ENCODE peak calls at places on chromosomes 2 and 18, in five cellular contexts. One of them, this sample, is unnamed.

GRCh38 chr2:241945311-241945710 is 75.8 kb downstream of the RTP5 start:
- DNase-seq in endothelial cell: no peak
- DNase-seq in spleen: no peak
- DNase-seq in stimulated activated CD8-positive, alpha-beta memory T cell treated with anti-CD3 and anti-CD28 coated beads, Interleukin-2, amount 100 ng/mL, for 48 hours: no peak
- DNase-seq in GM04504: no peak
- DNase-seq in this sample: peak

GRCh38 chr2:191582355-191582754 is 95.6 kb upstream of the NABP1 start:
- DNase-seq in endothelial cell: no peak
- DNase-seq in spleen: no peak
- DNase-seq in stimulated activated CD8-positive, alpha-beta memory T cell treated with anti-CD3 and anti-CD28 coated beads, Interleukin-2, amount 100 ng/mL, for 48 hours: no peak
- DNase-seq in GM04504: peak
- DNase-seq in this sample: no peak

GRCh38 chr18:32468147-32468845 is 2.4 kb downstream of the GAREM1 start:
- DNase-seq in endothelial cell: no peak
- DNase-seq in spleen: no peak
- DNase-seq in stimulated activated CD8-positive, alpha-beta memory T cell treated with anti-CD3 and anti-CD28 coated beads, Interleukin-2, amount 100 ng/mL, for 48 hours: no peak
- DNase-seq in GM04504: no peak
- DNase-seq in this sample: no peak

GRCh38 chr2:38315707-38316333 is 61.3 kb downstream of the ATL2 start:
- DNase-seq in endothelial cell: peak
- DNase-seq in spleen: no peak
- DNase-seq in stimulated activated CD8-positive, alpha-beta memory T cell treated with anti-CD3 and anti-CD28 coated beads, Interleukin-2, amount 100 ng/mL, for 48 hours: no peak
- DNase-seq in GM04504: peak
- DNase-seq in this sample: no peak

GRCh38 chr2:97011977-97012569 is 25.7 kb upstream of the FAM178B start:
- DNase-seq in endothelial cell: peak
- DNase-seq in spleen: no peak
- DNase-seq in stimulated activated CD8-positive, alpha-beta memory T cell treated with anti-CD3 and anti-CD28 coated beads, Interleukin-2, amount 100 ng/mL, for 48 hours: no peak
- DNase-seq in GM04504: peak
- DNase-seq in this sample: no peak

GRCh38 chr2:189631849-189632248 is 29.4 kb upstream of the ASNSD1 start:
- DNase-seq in endothelial cell: no peak
- DNase-seq in spleen: no peak
- DNase-seq in stimulated activated CD8-positive, alpha-beta memory T cell treated with anti-CD3 and anti-CD28 coated beads, Interleukin-2, amount 100 ng/mL, for 48 hours: no peak
- DNase-seq in GM04504: no peak
- DNase-seq in this sample: no peak

GRCh38 chr2:215358312-215358845 is 46.5 kb downstream of the ATIC start:
- DNase-seq in endothelial cell: no peak
- DNase-seq in spleen: no peak
- DNase-seq in stimulated activated CD8-positive, alpha-beta memory T cell treated with anti-CD3 and anti-CD28 coated beads, Interleukin-2, amount 100 ng/mL, for 48 hours: no peak
- DNase-seq in GM04504: no peak
- DNase-seq in this sample: no peak

GRCh38 chr2:33354981-33355380 is 121.5 kb upstream of the RASGRP3 start:
- DNase-seq in endothelial cell: no peak
- DNase-seq in spleen: no peak
- DNase-seq in stimulated activated CD8-positive, alpha-beta memory T cell treated with anti-CD3 and anti-CD28 coated beads, Interleukin-2, amount 100 ng/mL, for 48 hours: no peak
- DNase-seq in GM04504: peak
- DNase-seq in this sample: no peak

GRCh38 chr2:84713441-84713840 is 167.4 kb downstream of the TRABD2A start:
- DNase-seq in endothelial cell: no peak
- DNase-seq in spleen: no peak
- DNase-seq in stimulated activated CD8-positive, alpha-beta memory T cell treated with anti-CD3 and anti-CD28 coated beads, Interleukin-2, amount 100 ng/mL, for 48 hours: no peak
- DNase-seq in GM04504: no peak
- DNase-seq in this sample: no peak

GRCh38 chr2:26058390-26058789 is 24.5 kb downstream of the RAB10 start:
- DNase-seq in endothelial cell: no peak
- DNase-seq in spleen: no peak
- DNase-seq in stimulated activated CD8-positive, alpha-beta memory T cell treated with anti-CD3 and anti-CD28 coated beads, Interleukin-2, amount 100 ng/mL, for 48 hours: no peak
- DNase-seq in GM04504: no peak
- DNase-seq in this sample: no peak

GRCh38 chr2:238475034-238475433 is 48.3 kb downstream of the ASB1 start:
- DNase-seq in endothelial cell: no peak
- DNase-seq in spleen: peak
- DNase-seq in stimulated activated CD8-positive, alpha-beta memory T cell treated with anti-CD3 and anti-CD28 coated beads, Interleukin-2, amount 100 ng/mL, for 48 hours: no peak
- DNase-seq in GM04504: no peak
- DNase-seq in this sample: no peak

GRCh38 chr2:214542866-214543265 is 132.0 kb downstream of the VWC2L start:
- DNase-seq in endothelial cell: no peak
- DNase-seq in spleen: no peak
- DNase-seq in stimulated activated CD8-positive, alpha-beta memory T cell treated with anti-CD3 and anti-CD28 coated beads, Interleukin-2, amount 100 ng/mL, for 48 hours: no peak
- DNase-seq in GM04504: peak
- DNase-seq in this sample: no peak

GRCh38 chr2:157244691-157245090 is 12.8 kb upstream of the GALNT5 start:
- DNase-seq in endothelial cell: no peak
- DNase-seq in spleen: no peak
- DNase-seq in stimulated activated CD8-positive, alpha-beta memory T cell treated with anti-CD3 and anti-CD28 coated beads, Interleukin-2, amount 100 ng/mL, for 48 hours: no peak
- DNase-seq in GM04504: no peak
- DNase-seq in this sample: no peak

GRCh38 chr2:44706584-44707553 is 234.6 kb upstream of the SIX3 start:
- DNase-seq in endothelial cell: no peak
- DNase-seq in spleen: no peak
- DNase-seq in stimulated activated CD8-positive, alpha-beta memory T cell treated with anti-CD3 and anti-CD28 coated beads, Interleukin-2, amount 100 ng/mL, for 48 hours: no peak
- DNase-seq in GM04504: no peak
- DNase-seq in this sample: no peak

GRCh38 chr2:41854227-41854626 is 193.6 kb upstream of the PKDCC start:
- DNase-seq in endothelial cell: no peak
- DNase-seq in spleen: no peak
- DNase-seq in stimulated activated CD8-positive, alpha-beta memory T cell treated with anti-CD3 and anti-CD28 coated beads, Interleukin-2, amount 100 ng/mL, for 48 hours: no peak
- DNase-seq in GM04504: no peak
- DNase-seq in this sample: no peak

GRCh38 chr2:12416600-12416999 is 300.1 kb upstream of the TRIB2 start:
- DNase-seq in endothelial cell: peak
- DNase-seq in spleen: peak
- DNase-seq in stimulated activated CD8-positive, alpha-beta memory T cell treated with anti-CD3 and anti-CD28 coated beads, Interleukin-2, amount 100 ng/mL, for 48 hours: no peak
- DNase-seq in GM04504: no peak
- DNase-seq in this sample: no peak

GRCh38 chr18:12930908-12931307 is 16.9 kb upstream of the SEH1L start:
- DNase-seq in endothelial cell: no peak
- DNase-seq in spleen: no peak
- DNase-seq in stimulated activated CD8-positive, alpha-beta memory T cell treated with anti-CD3 and anti-CD28 coated beads, Interleukin-2, amount 100 ng/mL, for 48 hours: no peak
- DNase-seq in GM04504: no peak
- DNase-seq in this sample: no peak

GRCh38 chr2:35548171-35548570 is 807.4 kb upstream of the CRIM1 start:
- DNase-seq in endothelial cell: no peak
- DNase-seq in spleen: no peak
- DNase-seq in stimulated activated CD8-positive, alpha-beta memory T cell treated with anti-CD3 and anti-CD28 coated beads, Interleukin-2, amount 100 ng/mL, for 48 hours: no peak
- DNase-seq in GM04504: no peak
- DNase-seq in this sample: no peak

GRCh38 chr2:7517122-7517487 is 599.9 kb downstream of the RNF144A start:
- DNase-seq in endothelial cell: no peak
- DNase-seq in spleen: no peak
- DNase-seq in stimulated activated CD8-positive, alpha-beta memory T cell treated with anti-CD3 and anti-CD28 coated beads, Interleukin-2, amount 100 ng/mL, for 48 hours: no peak
- DNase-seq in GM04504: peak
- DNase-seq in this sample: no peak

GRCh38 chr2:39050109-39050508 is 70.7 kb downstream of the SOS1 start:
- DNase-seq in endothelial cell: no peak
- DNase-seq in spleen: no peak
- DNase-seq in stimulated activated CD8-positive, alpha-beta memory T cell treated with anti-CD3 and anti-CD28 coated beads, Interleukin-2, amount 100 ng/mL, for 48 hours: no peak
- DNase-seq in GM04504: no peak
- DNase-seq in this sample: no peak

GRCh38 chr2:26860451-26860850 is 12.5 kb downstream of the DPYSL5 start:
- DNase-seq in endothelial cell: no peak
- DNase-seq in spleen: no peak
- DNase-seq in stimulated activated CD8-positive, alpha-beta memory T cell treated with anti-CD3 and anti-CD28 coated beads, Interleukin-2, amount 100 ng/mL, for 48 hours: no peak
- DNase-seq in GM04504: no peak
- DNase-seq in this sample: no peak

GRCh38 chr18:8439091-8439490 is 170.1 kb upstream of the RAB12 start:
- DNase-seq in endothelial cell: no peak
- DNase-seq in spleen: no peak
- DNase-seq in stimulated activated CD8-positive, alpha-beta memory T cell treated with anti-CD3 and anti-CD28 coated beads, Interleukin-2, amount 100 ng/mL, for 48 hours: no peak
- DNase-seq in GM04504: no peak
- DNase-seq in this sample: no peak

GRCh38 chr2:119431976-119432881 is 575 bp downstream of the TMEM37 start:
- DNase-seq in endothelial cell: no peak
- DNase-seq in spleen: no peak
- DNase-seq in stimulated activated CD8-positive, alpha-beta memory T cell treated with anti-CD3 and anti-CD28 coated beads, Interleukin-2, amount 100 ng/mL, for 48 hours: no peak
- DNase-seq in GM04504: no peak
- DNase-seq in this sample: no peak

GRCh38 chr2:235051436-235052260 is 99.8 kb downstream of the SH3BP4 start:
- DNase-seq in endothelial cell: no peak
- DNase-seq in spleen: peak
- DNase-seq in stimulated activated CD8-positive, alpha-beta memory T cell treated with anti-CD3 and anti-CD28 coated beads, Interleukin-2, amount 100 ng/mL, for 48 hours: no peak
- DNase-seq in GM04504: peak
- DNase-seq in this sample: peak

GRCh38 chr2:15801904-15802303 is 138.4 kb upstream of the MYCN start:
- DNase-seq in endothelial cell: no peak
- DNase-seq in spleen: no peak
- DNase-seq in stimulated activated CD8-positive, alpha-beta memory T cell treated with anti-CD3 and anti-CD28 coated beads, Interleukin-2, amount 100 ng/mL, for 48 hours: no peak
- DNase-seq in GM04504: no peak
- DNase-seq in this sample: no peak

GRCh38 chr18:45589559-45590041 is 25.7 kb upstream of the SLC14A2 start:
- DNase-seq in endothelial cell: no peak
- DNase-seq in spleen: no peak
- DNase-seq in stimulated activated CD8-positive, alpha-beta memory T cell treated with anti-CD3 and anti-CD28 coated beads, Interleukin-2, amount 100 ng/mL, for 48 hours: no peak
- DNase-seq in GM04504: peak
- DNase-seq in this sample: no peak

GRCh38 chr2:237432484-237433092 is 18.6 kb upstream of the COL6A3 start:
- DNase-seq in endothelial cell: no peak
- DNase-seq in spleen: peak
- DNase-seq in stimulated activated CD8-positive, alpha-beta memory T cell treated with anti-CD3 and anti-CD28 coated beads, Interleukin-2, amount 100 ng/mL, for 48 hours: peak
- DNase-seq in GM04504: peak
- DNase-seq in this sample: no peak